ENCODE peak calls at places on chromosomes 16 and 17, in nine cellular contexts. One of them, this sample, is unnamed.

GRCh38 chr17:69609495-69610315 is 195.2 kb downstream of the MAP2K6 start:
- DNase-seq in left colon: no peak
- DNase-seq in GM12864: no peak
- DNase-seq in lower leg skin: no peak
- DNase-seq in natural killer cell treated with Interleukin-12 subunit alpha and Interleukin-12 subunit beta and Interleukin-15 and Interleukin-18, amount 100 ng/mL, for 72 hours: no peak
- DNase-seq in HEK293T: peak; percentile 36
- DNase-seq in osteoblast: no peak
- DNase-seq in PC-3: peak; percentile 68
- DNase-seq in stimulated activated CD4-positive, alpha-beta T cell treated with anti-CD3 and anti-CD28 coated beads, Interleukin-15, amount 100 ng/mL, for 24 hours: no peak
- DNase-seq in this sample: peak; percentile 33

GRCh38 chr17:15121426-15121825 is 143.7 kb downstream of the PMP22 start:
- DNase-seq in HEK293T: no peak
- DNase-seq in left colon: no peak
- DNase-seq in GM12864: no peak
- DNase-seq in stimulated activated CD4-positive, alpha-beta T cell treated with anti-CD3 and anti-CD28 coated beads, Interleukin-15, amount 100 ng/mL, for 24 hours: no peak
- DNase-seq in PC-3: no peak
- DNase-seq in natural killer cell treated with Interleukin-12 subunit alpha and Interleukin-12 subunit beta and Interleukin-15 and Interleukin-18, amount 100 ng/mL, for 72 hours: no peak
- DNase-seq in osteoblast: no peak
- DNase-seq in lower leg skin: no peak
- DNase-seq in this sample: no peak

GRCh38 chr17:59370580-59371299 is 39.3 kb downstream of the YPEL2 start:
- DNase-seq in natural killer cell treated with Interleukin-12 subunit alpha and Interleukin-12 subunit beta and Interleukin-15 and Interleukin-18, amount 100 ng/mL, for 72 hours: no peak
- DNase-seq in stimulated activated CD4-positive, alpha-beta T cell treated with anti-CD3 and anti-CD28 coated beads, Interleukin-15, amount 100 ng/mL, for 24 hours: no peak
- DNase-seq in HEK293T: no peak
- DNase-seq in PC-3: no peak
- DNase-seq in osteoblast: no peak
- DNase-seq in lower leg skin: no peak
- DNase-seq in GM12864: no peak
- DNase-seq in left colon: no peak
- DNase-seq in this sample: no peak

GRCh38 chr17:60445144-60445543 is 22.9 kb downstream of the CHCT1 start:
- DNase-seq in stimulated activated CD4-positive, alpha-beta T cell treated with anti-CD3 and anti-CD28 coated beads, Interleukin-15, amount 100 ng/mL, for 24 hours: no peak
- DNase-seq in HEK293T: no peak
- DNase-seq in osteoblast: peak; percentile 4
- DNase-seq in lower leg skin: no peak
- DNase-seq in natural killer cell treated with Interleukin-12 subunit alpha and Interleukin-12 subunit beta and Interleukin-15 and Interleukin-18, amount 100 ng/mL, for 72 hours: no peak
- DNase-seq in left colon: no peak
- DNase-seq in PC-3: no peak
- DNase-seq in GM12864: no peak
- DNase-seq in this sample: no peak

GRCh38 chr16:87538594-87538993 is 45.8 kb upstream of the ZCCHC14 start:
- DNase-seq in stimulated activated CD4-positive, alpha-beta T cell treated with anti-CD3 and anti-CD28 coated beads, Interleukin-15, amount 100 ng/mL, for 24 hours: peak; percentile 30
- DNase-seq in natural killer cell treated with Interleukin-12 subunit alpha and Interleukin-12 subunit beta and Interleukin-15 and Interleukin-18, amount 100 ng/mL, for 72 hours: peak; percentile 51
- DNase-seq in lower leg skin: no peak
- DNase-seq in left colon: no peak
- DNase-seq in HEK293T: no peak
- DNase-seq in PC-3: no peak
- DNase-seq in osteoblast: peak; percentile 85
- DNase-seq in GM12864: no peak
- DNase-seq in this sample: peak; percentile 57

GRCh38 chr17:3865166-3865565 is 19.1 kb upstream of the NCBP3 start:
- DNase-seq in PC-3: no peak
- DNase-seq in HEK293T: no peak
- DNase-seq in lower leg skin: no peak
- DNase-seq in osteoblast: peak; percentile 98
- DNase-seq in GM12864: no peak
- DNase-seq in left colon: no peak
- DNase-seq in natural killer cell treated with Interleukin-12 subunit alpha and Interleukin-12 subunit beta and Interleukin-15 and Interleukin-18, amount 100 ng/mL, for 72 hours: peak; percentile 35
- DNase-seq in stimulated activated CD4-positive, alpha-beta T cell treated with anti-CD3 and anti-CD28 coated beads, Interleukin-15, amount 100 ng/mL, for 24 hours: no peak
- DNase-seq in this sample: peak; percentile 49

GRCh38 chr16:81803332-81803731 is 24.2 kb downstream of the PLCG2 start:
- DNase-seq in natural killer cell treated with Interleukin-12 subunit alpha and Interleukin-12 subunit beta and Interleukin-15 and Interleukin-18, amount 100 ng/mL, for 72 hours: no peak
- DNase-seq in PC-3: no peak
- DNase-seq in left colon: no peak
- DNase-seq in osteoblast: no peak
- DNase-seq in HEK293T: no peak
- DNase-seq in stimulated activated CD4-positive, alpha-beta T cell treated with anti-CD3 and anti-CD28 coated beads, Interleukin-15, amount 100 ng/mL, for 24 hours: no peak
- DNase-seq in lower leg skin: no peak
- DNase-seq in GM12864: no peak
- DNase-seq in this sample: no peak

GRCh38 chr16:19153876-19154275 is 14.2 kb upstream of the SYT17 start:
- DNase-seq in lower leg skin: no peak
- DNase-seq in GM12864: no peak
- DNase-seq in osteoblast: no peak
- DNase-seq in natural killer cell treated with Interleukin-12 subunit alpha and Interleukin-12 subunit beta and Interleukin-15 and Interleukin-18, amount 100 ng/mL, for 72 hours: no peak
- DNase-seq in stimulated activated CD4-positive, alpha-beta T cell treated with anti-CD3 and anti-CD28 coated beads, Interleukin-15, amount 100 ng/mL, for 24 hours: peak; percentile 19
- DNase-seq in left colon: no peak
- DNase-seq in HEK293T: peak; percentile 56
- DNase-seq in PC-3: peak; percentile 62
- DNase-seq in this sample: no peak

GRCh38 chr16:60674241-60674640 is 1362.0 kb downstream of the CDH8 start:
- DNase-seq in lower leg skin: no peak
- DNase-seq in stimulated activated CD4-positive, alpha-beta T cell treated with anti-CD3 and anti-CD28 coated beads, Interleukin-15, amount 100 ng/mL, for 24 hours: no peak
- DNase-seq in osteoblast: no peak
- DNase-seq in HEK293T: no peak
- DNase-seq in left colon: no peak
- DNase-seq in PC-3: no peak
- DNase-seq in GM12864: no peak
- DNase-seq in natural killer cell treated with Interleukin-12 subunit alpha and Interleukin-12 subunit beta and Interleukin-15 and Interleukin-18, amount 100 ng/mL, for 72 hours: no peak
- DNase-seq in this sample: no peak

GRCh38 chr16:87661561-87661960 is 59.3 kb downstream of the JPH3 start:
- DNase-seq in left colon: peak; percentile 38
- DNase-seq in natural killer cell treated with Interleukin-12 subunit alpha and Interleukin-12 subunit beta and Interleukin-15 and Interleukin-18, amount 100 ng/mL, for 72 hours: no peak
- DNase-seq in PC-3: peak; percentile 23
- DNase-seq in lower leg skin: no peak
- DNase-seq in GM12864: no peak
- DNase-seq in osteoblast: peak; percentile 97
- DNase-seq in stimulated activated CD4-positive, alpha-beta T cell treated with anti-CD3 and anti-CD28 coated beads, Interleukin-15, amount 100 ng/mL, for 24 hours: peak; percentile 46
- DNase-seq in HEK293T: peak; percentile 42
- DNase-seq in this sample: peak; percentile 29

GRCh38 chr17:71926746-71927398 is 193.9 kb upstream of the SOX9 start:
- DNase-seq in natural killer cell treated with Interleukin-12 subunit alpha and Interleukin-12 subunit beta and Interleukin-15 and Interleukin-18, amount 100 ng/mL, for 72 hours: no peak
- DNase-seq in lower leg skin: no peak
- DNase-seq in GM12864: no peak
- DNase-seq in osteoblast: no peak
- DNase-seq in PC-3: peak; percentile 76
- DNase-seq in left colon: no peak
- DNase-seq in HEK293T: no peak
- DNase-seq in stimulated activated CD4-positive, alpha-beta T cell treated with anti-CD3 and anti-CD28 coated beads, Interleukin-15, amount 100 ng/mL, for 24 hours: no peak
- DNase-seq in this sample: no peak

GRCh38 chr16:2707368-2708289 is 12.4 kb downstream of the PRSS27 start:
- DNase-seq in stimulated activated CD4-positive, alpha-beta T cell treated with anti-CD3 and anti-CD28 coated beads, Interleukin-15, amount 100 ng/mL, for 24 hours: no peak
- DNase-seq in GM12864: no peak
- DNase-seq in natural killer cell treated with Interleukin-12 subunit alpha and Interleukin-12 subunit beta and Interleukin-15 and Interleukin-18, amount 100 ng/mL, for 72 hours: peak; percentile 60
- DNase-seq in left colon: no peak
- DNase-seq in PC-3: no peak
- DNase-seq in lower leg skin: no peak
- DNase-seq in osteoblast: peak; percentile 59
- DNase-seq in HEK293T: no peak
- DNase-seq in this sample: no peak

This sample was measured in brain microvascular endothelial cell.